ENCODE peak calls at places on chromosome 6, in six cellular contexts. M, P, R, U, Y and E are unnamed samples.

GRCh38 chr6:140921366-140922226 is 1211.1 kb upstream of the GJE1 start:
- DNase-seq in U (no peak), R (peak), P (no peak), M (peak), Y (peak), E (peak)

GRCh38 chr6:57127763-57128162 is 37.8 kb downstream of the ZNF451 start:
- DNase-seq in Y (no peak), R (no peak), P (no peak), U (no peak), M (no peak), E (no peak)

GRCh38 chr6:2514965-2515543 is 235.7 kb downstream of the MYLK4 start:
- DNase-seq in U (no peak), M (peak), P (no peak), R (no peak), Y (no peak), E (no peak)

GRCh38 chr6:137813308-137813707 is 53.8 kb upstream of the TNFAIP3 start:
- DNase-seq in U (no peak), R (no peak), P (no peak), Y (no peak), M (no peak), E (no peak)

GRCh38 chr6:14664112-14664592 is 546.6 kb downstream of the CD83 start:
- DNase-seq in U (no peak), Y (no peak), R (no peak), M (no peak), P (no peak), E (no peak)

GRCh38 chr6:95576621-95577316 is 566 bp upstream of the MANEA start:
- DNase-seq in R (no peak), Y (no peak), P (no peak), M (no peak), U (no peak), E (peak)

GRCh38 chr6:15560713-15561112 is 102.1 kb downstream of the DTNBP1 start:
- DNase-seq in U (no peak), Y (no peak), M (no peak), R (no peak), P (no peak), E (no peak)

GRCh38 chr6:81553246-81553645 is 199.2 kb downstream of the TENT5A start:
- DNase-seq in U (no peak), M (no peak), R (no peak), P (no peak), Y (no peak), E (no peak)

DNA sequence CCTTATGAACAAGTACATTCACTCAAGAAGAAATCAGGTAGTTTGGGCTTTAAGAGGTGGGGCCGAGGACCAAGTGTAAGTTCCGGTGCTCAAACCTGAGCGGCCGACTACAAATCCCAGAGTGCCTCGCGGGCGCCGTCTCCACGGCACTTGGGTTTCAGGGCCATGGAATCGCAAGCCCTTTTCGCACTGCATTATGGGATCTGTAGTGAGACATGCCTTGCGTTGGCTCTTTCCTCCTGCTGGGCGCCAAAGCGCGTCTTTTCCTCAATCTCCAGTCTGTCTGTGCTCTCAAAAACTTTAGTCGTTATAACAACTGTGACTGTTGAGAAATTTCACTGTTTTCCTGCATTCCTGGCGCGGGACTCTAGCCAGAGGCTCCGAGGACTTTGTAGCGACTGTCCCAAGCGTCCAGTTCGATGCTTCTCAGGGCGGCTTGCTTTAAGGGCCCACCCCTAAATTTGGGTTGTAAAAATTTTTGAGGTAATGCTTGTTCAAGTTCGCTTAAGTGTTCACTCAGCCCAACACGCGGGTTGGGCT is 408 bp upstream of the FBXO9 start:
- DNase-seq in M (peak), U (peak), R (peak), P (peak), Y (peak), E (peak)
- TF ChIP-seq POLR2A in M (no peak), U (no peak), R (no peak), P (no peak), Y (no peak), E (peak)

GRCh38 chr6:46794068-46794467 is 879 bp downstream of the MEP1A start:
- DNase-seq in R (no peak), P (no peak), M (no peak), U (no peak), Y (no peak), E (no peak)

GRCh38 chr6:46792635-46793034 is 554 bp upstream of the MEP1A start:
- DNase-seq in Y (no peak), M (no peak), U (no peak), R (no peak), P (no peak), E (no peak)

GRCh38 chr6:46789434-46790358 is 3.5 kb upstream of the MEP1A start:
- DNase-seq in U (no peak), Y (no peak), P (no peak), R (no peak), M (no peak), E (no peak)

GRCh38 chr6:46790359-46790874 is 2.8 kb upstream of the MEP1A start:
- DNase-seq in P (no peak), M (no peak), R (no peak), U (no peak), Y (no peak), E (no peak)

GRCh38 chr6:46793138-46793537 is at the start of gene MEP1A:
- DNase-seq in U (no peak), M (no peak), Y (no peak), P (no peak), R (no peak), E (no peak)
- TF ChIP-seq POLR2A in U (no peak), M (peak), Y (no peak), P (no peak), R (no peak), E (no peak)

DNA sequence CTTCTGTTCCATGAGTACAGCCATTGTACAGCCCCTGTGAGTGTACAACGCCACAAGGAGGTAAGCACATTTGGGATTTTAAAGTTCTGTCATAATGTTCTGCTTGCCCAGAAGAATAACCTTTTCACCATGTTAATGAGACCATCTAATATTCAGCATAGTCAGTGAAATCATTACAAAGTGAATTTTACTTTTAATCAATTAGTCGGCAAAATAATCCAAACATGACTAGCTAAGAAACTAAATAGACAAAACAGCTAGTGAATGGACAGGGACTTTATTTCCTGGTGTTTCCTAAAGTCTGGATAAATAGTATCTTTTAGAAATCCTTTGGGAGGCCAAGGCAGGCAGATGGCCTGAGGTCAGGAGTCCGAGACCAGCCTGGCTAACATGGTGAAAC is 69.0 kb upstream of the NRSN1 start:
- DNase-seq in Y (no peak), P (no peak), M (no peak), U (no peak), R (no peak), E (no peak)
- TF ChIP-seq POLR2A in Y (no peak), P (no peak), M (no peak), U (no peak), R (no peak), E (no peak)

GRCh38 chr6:9464583-9464982 is 950.3 kb downstream of the TFAP2A start:
- DNase-seq in M (no peak), P (no peak), Y (no peak), R (no peak), U (no peak), E (no peak)

GRCh38 chr6:9463311-9463710 is 951.6 kb downstream of the TFAP2A start:
- DNase-seq in Y (no peak), P (no peak), R (no peak), U (no peak), M (no peak), E (no peak)

DNA sequence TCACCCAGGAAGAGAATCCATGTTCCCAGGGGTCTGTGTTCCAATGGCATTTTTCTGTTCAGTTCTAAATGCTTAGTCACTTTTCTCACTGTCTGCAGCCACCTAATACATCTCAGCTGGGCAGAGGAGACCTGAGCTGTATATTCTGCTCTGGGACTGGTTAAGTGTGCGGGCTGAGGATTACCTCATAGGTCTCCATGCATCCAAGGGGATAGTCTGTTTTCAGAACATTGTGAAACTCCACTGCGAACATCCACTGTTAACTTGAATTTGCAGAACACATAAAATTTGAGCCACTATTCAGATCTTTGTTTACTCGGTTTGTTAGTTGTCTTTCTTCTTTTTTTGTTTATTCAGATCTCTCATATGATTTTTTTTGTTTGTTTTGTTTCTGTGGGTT is 947.1 kb downstream of the TFAP2A start:
- DNase-seq in Y (no peak), M (no peak), U (no peak), P (no peak), R (no peak), E (no peak)
- TF ChIP-seq POLR2A in Y (no peak), M (no peak), U (no peak), P (no peak), R (no peak), E (no peak)